ENCODE peak calls at places on chromosomes 4 and X, in four cellular contexts. D is CD4-positive, alpha-beta memory T cell; W is lung; I is endodermal cell. C is an unnamed sample.

GRCh38 chr4:13160906-13161305 is 323.2 kb downstream of the RAB28 start:
- DNase-seq in D (no peak), W (no peak), I (no peak), C (no peak)

GRCh38 chrX:39491548-39492297 is 606.0 kb downstream of the BCOR start:
- DNase-seq in D (peak; percentile 40), W (no peak), I (peak; percentile 55), C (peak; percentile 37)

GRCh38 chrX:40623665-40624064 is 437 bp downstream of the MPC1L start:
- DNase-seq in D (no peak), W (no peak), I (no peak), C (no peak)

GRCh38 chrX:50799531-50799961 is 14.4 kb downstream of the SHROOM4 start:
- DNase-seq in D (no peak), W (no peak), I (no peak), C (no peak)

GRCh38 chr4:3787489-3788365 is 21.5 kb downstream of the ADRA2C start:
- DNase-seq in D (no peak), W (no peak), I (no peak), C (no peak)

GRCh38 chr4:148574502-148574901 is 132.3 kb upstream of the NR3C2 start:
- DNase-seq in D (no peak), W (no peak), I (no peak), C (no peak)

GRCh38 chrX:3449287-3449686 is 102.8 kb upstream of the MXRA5 start:
- DNase-seq in D (no peak), W (no peak), I (no peak), C (no peak)

GRCh38 chr4:89586864-89587263 is 250.1 kb downstream of the SNCA start:
- DNase-seq in D (no peak), W (no peak), I (no peak), C (no peak)

DNA sequence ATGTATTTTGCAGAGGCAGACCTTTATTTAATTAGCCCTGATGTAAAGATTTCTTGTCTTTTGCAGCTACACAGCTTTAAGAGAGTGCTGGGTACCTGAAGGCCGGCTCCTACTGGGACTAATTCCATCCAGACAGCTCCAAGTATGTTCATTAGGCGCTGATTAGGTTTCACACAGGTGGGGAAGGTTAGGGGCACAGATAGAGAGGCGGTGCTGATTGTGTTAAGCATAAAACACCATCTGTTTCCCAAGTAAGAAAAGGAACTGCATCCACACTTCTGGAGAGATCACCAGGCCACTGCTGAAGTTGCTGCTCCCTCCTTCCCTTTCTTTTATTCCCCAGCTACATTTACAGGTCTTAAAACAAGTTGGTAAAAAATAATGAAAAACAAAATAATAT is 349.5 kb downstream of the ZIC3 start:
- DNase-seq in D (no peak), W (no peak), I (no peak), C (no peak)
- H3K27ac ChIP-seq in D (no peak overlapping the region), W (no peak overlapping the region), I (no peak overlapping the region), C (no peak overlapping the region)

GRCh38 chr4:85514117-85514516 is 39.2 kb downstream of the ARHGAP24 start:
- DNase-seq in D (no peak), W (no peak), I (no peak), C (no peak)
- H3K27ac ChIP-seq in D (no peak overlapping the region), W (no peak overlapping the region), I (no peak overlapping the region), C (no peak overlapping the region)

GRCh38 chr4:94828882-94829281 is 71.1 kb downstream of the BMPR1B start:
- DNase-seq in D (no peak), W (no peak), I (no peak), C (no peak)

GRCh38 chr4:94833394-94833793 is 75.6 kb downstream of the BMPR1B start:
- DNase-seq in D (no peak), W (no peak), I (no peak), C (no peak)

GRCh38 chr4:94826206-94826605 is 68.5 kb downstream of the BMPR1B start:
- DNase-seq in D (no peak), W (no peak), I (no peak), C (no peak)

GRCh38 chr4:94831607-94832006 is 73.9 kb downstream of the BMPR1B start:
- DNase-seq in D (no peak), W (no peak), I (no peak), C (no peak)

GRCh38 chr4:94827481-94828110 is 69.8 kb downstream of the BMPR1B start:
- DNase-seq in D (no peak), W (no peak), I (no peak), C (no peak)
- H3K27ac ChIP-seq in D (no peak overlapping the region), W (no peak overlapping the region), I (peak overlapping the region; percentile 36), C (no peak overlapping the region)

DNA sequence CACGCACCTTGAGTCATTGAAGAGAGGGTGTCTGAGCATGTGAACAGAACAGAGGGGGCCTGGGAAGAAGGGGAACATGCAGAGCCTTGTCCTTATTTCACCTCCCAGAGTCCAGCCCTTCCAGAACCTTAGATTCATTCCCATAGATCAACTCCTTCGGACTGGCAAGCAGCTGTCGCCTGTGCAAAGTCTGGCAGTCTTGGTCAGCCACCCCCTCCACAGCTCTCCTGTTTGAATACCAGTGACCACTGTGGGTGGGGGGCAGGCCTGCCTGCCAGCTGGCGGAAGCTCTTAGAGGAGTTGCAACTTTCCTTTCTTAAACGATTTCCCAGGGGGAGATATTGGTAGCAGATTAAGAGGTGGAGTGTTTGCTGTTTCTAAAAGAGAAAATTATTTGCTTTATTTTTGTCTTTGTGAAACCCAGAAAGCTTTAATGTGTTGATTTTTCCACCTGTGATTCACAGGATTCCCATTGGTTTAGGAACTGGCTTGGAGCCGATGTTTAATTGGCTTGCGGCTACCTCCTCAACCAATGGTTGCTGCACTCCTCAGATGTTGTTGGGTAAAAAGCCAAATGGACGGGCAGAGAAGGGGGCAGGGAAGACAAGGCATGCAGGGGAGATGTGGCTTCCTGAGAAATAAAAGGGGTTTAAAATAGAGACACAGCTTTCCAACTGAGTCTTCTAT is 62.3 kb upstream of the PRPS1 start:
- DNase-seq in D (no peak), W (no peak), I (peak; percentile 90), C (no peak)
- H3K27ac ChIP-seq in D (no peak overlapping the region), W (no peak overlapping the region), I (peak overlapping the region; percentile 11), C (no peak overlapping the region)

GRCh38 chrX:48890934-48891401 is 6.6 kb downstream of the TIMM17B start:
- DNase-seq in D (no peak), W (no peak), I (peak; percentile 66), C (no peak)
- H3K27ac ChIP-seq in D (peak overlapping the region; percentile 52), W (peak overlapping the region; percentile 5), I (no peak overlapping the region), C (peak overlapping the region; percentile 61)

GRCh38 chr4:184808719-184809062 is 17.1 kb downstream of the ACSL1 start:
- DNase-seq in D (no peak), W (no peak), I (no peak), C (no peak)

GRCh38 chr4:184807261-184807660 is 18.5 kb downstream of the ACSL1 start:
- DNase-seq in D (no peak), W (no peak), I (no peak), C (no peak)

GRCh38 chr4:184806246-184806550 is 19.6 kb downstream of the ACSL1 start:
- DNase-seq in D (no peak), W (no peak), I (no peak), C (no peak)

GRCh38 chr4:184806711-184807110 is 19.1 kb downstream of the ACSL1 start:
- DNase-seq in D (no peak), W (no peak), I (no peak), C (no peak)

DNA sequence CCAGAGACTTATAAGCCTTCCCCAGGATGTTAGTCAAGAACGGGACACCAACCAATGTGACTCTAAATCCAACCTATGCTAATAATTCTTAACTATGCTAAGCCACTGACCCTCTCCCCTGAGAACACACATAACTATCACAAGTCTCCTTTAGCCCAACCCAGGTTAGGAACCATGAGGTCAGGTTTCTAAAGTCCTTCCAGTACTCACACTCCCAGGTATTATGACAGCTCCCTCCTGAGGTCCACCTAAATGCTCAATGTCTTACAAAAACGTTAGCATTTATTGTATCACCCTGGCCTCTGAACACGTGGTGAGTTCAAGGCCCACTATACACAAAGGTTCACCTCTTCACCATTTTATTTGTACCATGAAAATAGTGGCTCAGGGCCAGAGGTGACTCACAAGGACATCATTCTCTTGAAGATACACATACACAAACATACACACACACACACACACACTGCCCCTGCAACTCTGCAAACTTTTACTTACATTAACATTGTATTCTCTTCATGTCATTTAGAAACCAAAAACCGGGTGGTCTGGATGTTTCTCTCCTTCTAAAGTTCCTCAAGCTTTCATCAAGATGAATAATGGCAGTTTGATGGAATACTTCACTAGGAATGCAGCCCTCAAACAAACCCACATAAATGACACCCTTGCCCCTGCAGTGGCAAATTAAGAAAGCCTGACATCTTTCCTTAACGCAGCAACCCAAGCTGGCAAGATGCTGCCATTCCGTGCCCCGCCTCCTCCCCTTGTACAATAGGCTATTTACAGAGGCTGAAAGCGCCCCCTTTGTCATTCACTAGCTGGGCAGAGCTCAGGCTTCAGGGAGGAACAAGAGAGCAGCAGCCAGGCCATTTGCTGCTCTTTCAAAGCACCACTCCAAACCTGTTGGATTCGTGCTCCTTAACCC is 17.7 kb downstream of the ACSL1 start:
- DNase-seq in D (no peak), W (no peak), I (peak; percentile 83), C (no peak)
- H3K27ac ChIP-seq in D (no peak overlapping the region), W (peak overlapping the region; percentile 72), I (no peak overlapping the region), C (no peak overlapping the region)